ENCODE peak calls at places on chromosomes 13 and 19, in six cellular contexts. Y is heart right ventricle, R is AG09309, W is BJ, E is left ventricle myocardium inferior, L is lung. O is an unnamed sample.

GRCh38 chr13:109781384-109782065 is 4.9 kb downstream of the IRS2 start:
- DNase-seq in Y (no peak), R (no peak), W (no peak), E (no peak), L (no peak), O (no peak)

GRCh38 chr13:41694902-41695301 is 237.6 kb downstream of the RGCC start:
- DNase-seq in Y (peak), R (peak), W (peak), E (peak), L (peak), O (no peak)

GRCh38 chr19:38401148-38401547 is 1.7 kb upstream of the FAM98C start:
- DNase-seq in Y (no peak), R (no peak), W (no peak), E (no peak), L (no peak), O (no peak)

GRCh38 chr19:12623361-12624031 is 12.8 kb downstream of the ZNF791 start:
- DNase-seq in Y (no peak), R (no peak), W (no peak), E (no peak), L (no peak), O (no peak)

GRCh38 chr13:48142437-48142836 is 47.5 kb upstream of the MED4 start:
- DNase-seq in Y (no peak), R (no peak), W (no peak), E (no peak), L (no peak), O (no peak)

GRCh38 chr19:49331616-49332055 is 3.6 kb upstream of the CD37 start:
- DNase-seq in Y (no peak), R (no peak), W (no peak), E (no peak), L (no peak), O (no peak)

GRCh38 chr13:46571189-46571901 is 18.4 kb downstream of the LRCH1 start:
- DNase-seq in Y (no peak), R (no peak), W (no peak), E (no peak), L (no peak), O (no peak)

GRCh38 chr13:57996717-57997116 is 365.2 kb downstream of the PCDH17 start:
- DNase-seq in Y (no peak), R (no peak), W (no peak), E (no peak), L (no peak), O (no peak)

GRCh38 chr13:51643114-51643881 is 59.0 kb downstream of the WDFY2 start:
- DNase-seq in Y (no peak), R (peak), W (peak), E (no peak), L (no peak), O (no peak)

GRCh38 chr13:70125693-70126092 is 17.4 kb upstream of the KLHL1 start:
- DNase-seq in Y (no peak), R (no peak), W (no peak), E (no peak), L (no peak), O (no peak)

GRCh38 chr13:60410299-60410698 is 13.3 kb downstream of the TDRD3 start:
- DNase-seq in Y (no peak), R (no peak), W (no peak), E (no peak), L (no peak), O (no peak)

GRCh38 chr13:33497146-33497845 is 211.7 kb upstream of the STARD13 start:
- DNase-seq in Y (no peak), R (no peak), W (no peak), E (no peak), L (no peak), O (no peak)

GRCh38 chr19:1585243-1585580 is 7.5 kb downstream of the MBD3 start:
- DNase-seq in Y (no peak), R (no peak), W (no peak), E (no peak), L (no peak), O (no peak)

GRCh38 chr19:9309974-9310446 is 372 bp upstream of the ZNF699 start:
- DNase-seq in Y (peak), R (peak), W (no peak), E (peak), L (peak), O (no peak)

GRCh38 chr13:114107686-114108081 is 24.7 kb downstream of the RASA3 start:
- DNase-seq in Y (no peak), R (no peak), W (no peak), E (peak), L (no peak), O (no peak)

GRCh38 chr13:36904219-36904618 is 15.8 kb downstream of the SMAD9 start:
- DNase-seq in Y (no peak), R (no peak), W (no peak), E (no peak), L (no peak), O (no peak)

GRCh38 chr19:16661480-16662034 is 618 bp downstream of the TMEM38A start:
- DNase-seq in Y (peak), R (no peak), W (no peak), E (peak), L (peak), O (no peak)

GRCh38 chr13:83312194-83312593 is 570.1 kb downstream of the SLITRK1 start:
- DNase-seq in Y (no peak), R (no peak), W (no peak), E (no peak), L (no peak), O (no peak)

GRCh38 chr19:3210347-3211017 is 14.0 kb upstream of the CELF5 start:
- DNase-seq in Y (no peak), R (no peak), W (no peak), E (peak), L (peak), O (peak)

GRCh38 chr19:18437481-18438330 is at the start of gene ISYNA1:
- DNase-seq in Y (peak), R (no peak), W (no peak), E (peak), L (no peak), O (no peak)

GRCh38 chr19:6459356-6460098 is at the start of gene SLC25A23:
- DNase-seq in Y (peak), R (peak), W (peak), E (peak), L (peak), O (peak)

GRCh38 chr19:42121036-42121621 is 11.1 kb downstream of the POU2F2 start:
- DNase-seq in Y (no peak), R (no peak), W (no peak), E (no peak), L (no peak), O (no peak)

GRCh38 chr19:42123765-42124164 is 8.5 kb downstream of the POU2F2 start:
- DNase-seq in Y (no peak), R (no peak), W (no peak), E (no peak), L (no peak), O (no peak)

GRCh38 chr19:42124386-42124901 is 7.8 kb downstream of the POU2F2 start:
- DNase-seq in Y (no peak), R (no peak), W (no peak), E (no peak), L (no peak), O (no peak)

GRCh38 chr19:42121666-42122069 is 10.6 kb downstream of the POU2F2 start:
- DNase-seq in Y (peak), R (no peak), W (peak), E (peak), L (no peak), O (no peak)

DNA sequence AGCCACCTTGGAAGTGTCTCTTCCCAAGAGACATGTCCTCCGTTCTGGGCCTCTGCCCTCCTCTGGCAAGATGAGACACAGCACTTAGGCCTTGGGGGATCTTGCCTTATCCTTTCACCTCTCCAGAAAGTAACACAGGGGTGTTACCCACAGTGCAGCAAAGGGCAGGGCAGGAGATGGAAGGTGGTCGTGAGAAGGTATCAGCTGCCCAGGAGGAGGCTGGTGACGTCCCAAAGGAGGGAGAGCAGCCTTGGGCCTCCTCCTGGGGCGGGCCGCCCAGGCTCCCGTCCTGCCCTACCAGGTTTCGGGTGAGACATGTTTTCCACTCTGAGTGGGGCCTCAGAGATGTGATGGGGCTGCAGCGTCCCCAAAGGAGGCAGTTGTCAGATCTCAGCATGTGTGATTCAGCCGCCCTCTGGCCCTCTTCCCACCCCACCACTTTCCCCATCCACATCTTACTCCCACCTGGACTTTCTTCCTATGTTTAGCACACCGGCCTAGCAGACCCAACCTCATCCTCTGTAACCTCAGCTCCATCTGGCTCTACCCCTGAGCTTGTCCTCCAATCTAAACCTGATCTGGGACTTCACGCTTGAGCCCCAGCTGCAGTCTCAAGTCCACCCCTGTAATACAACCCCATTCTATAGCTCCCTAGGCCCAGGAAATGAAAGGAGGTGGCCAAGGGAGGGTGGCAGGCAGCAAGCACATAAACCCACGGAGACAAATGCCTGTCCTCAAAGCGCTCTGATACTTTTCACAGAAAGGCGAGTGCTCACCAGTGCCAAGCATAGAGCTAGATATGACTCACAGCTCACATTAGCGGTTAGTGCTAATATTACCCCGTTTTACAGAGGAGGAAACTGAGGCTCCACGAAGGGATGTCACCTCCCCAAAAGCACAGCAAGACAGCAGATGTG is 9.3 kb downstream of the POU2F2 start:
- DNase-seq in Y (no peak), R (no peak), W (no peak), E (no peak), L (no peak), O (no peak)
- TF ChIP-seq CTCF in Y (no peak), R (peak), W (peak), E (no peak), L (no peak), O (no peak)

DNA sequence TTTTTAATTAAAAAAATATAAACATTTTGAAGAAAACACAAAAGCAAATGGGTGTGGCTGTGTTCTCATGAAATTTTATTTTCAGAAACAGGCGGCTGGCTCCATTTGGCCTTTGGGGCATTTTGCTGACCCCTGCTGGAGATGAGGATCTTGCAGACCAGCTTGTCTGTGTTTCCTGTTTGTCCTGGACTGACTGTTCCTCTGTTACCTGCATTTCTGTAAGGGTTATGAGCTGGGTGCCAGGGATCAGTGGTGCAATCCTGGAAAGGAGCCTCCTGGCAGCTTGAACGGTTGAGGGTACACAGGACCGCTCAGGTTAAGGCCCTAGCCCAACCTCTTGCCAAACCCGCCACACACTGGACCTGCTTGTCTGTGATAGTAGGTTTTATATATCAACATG is 49.9 kb downstream of the ZNF787 start:
- DNase-seq in Y (no peak), R (no peak), W (no peak), E (no peak), L (no peak), O (no peak)
- TF ChIP-seq CTCF in Y (no peak), R (peak), W (peak), E (peak), L (no peak), O (peak)

GRCh38 chr13:108267338-108267737 is 2.2 kb upstream of the TNFSF13B start:
- DNase-seq in Y (no peak), R (no peak), W (no peak), E (no peak), L (no peak), O (no peak)

GRCh38 chr13:108268713-108269112 is 805 bp upstream of the TNFSF13B start:
- DNase-seq in Y (no peak), R (no peak), W (no peak), E (no peak), L (no peak), O (no peak)

GRCh38 chr13:108270442-108270841 is 924 bp downstream of the TNFSF13B start:
- DNase-seq in Y (no peak), R (no peak), W (no peak), E (no peak), L (no peak), O (no peak)

GRCh38 chr13:108272333-108272732 is 2.8 kb downstream of the TNFSF13B start:
- DNase-seq in Y (no peak), R (no peak), W (no peak), E (no peak), L (no peak), O (no peak)

GRCh38 chr13:108269601-108270328 is at the start of gene TNFSF13B:
- DNase-seq in Y (peak), R (no peak), W (peak), E (peak), L (no peak), O (no peak)
- TF ChIP-seq CTCF in Y (no peak), R (no peak), W (peak), E (no peak), L (no peak), O (no peak)

DNA sequence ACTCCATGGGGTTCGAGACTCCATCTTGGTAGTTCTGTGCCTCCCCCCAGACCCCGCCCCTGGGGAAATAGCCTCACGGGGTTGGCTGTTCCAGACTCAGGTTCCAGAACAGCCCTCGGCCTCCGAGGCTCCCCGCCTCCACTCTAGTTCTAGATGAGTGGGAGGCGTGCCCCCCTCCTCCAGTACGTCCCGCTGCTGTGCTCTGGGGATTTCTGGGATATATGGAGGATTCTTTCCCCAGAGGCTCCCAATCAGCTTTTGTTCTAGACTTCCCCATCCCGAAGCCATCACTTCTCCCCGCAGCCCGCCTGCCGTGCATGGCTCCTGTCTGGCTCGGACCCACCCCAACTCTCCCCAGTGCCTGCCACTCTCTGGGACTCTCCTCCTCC is 1.9 kb upstream of the CACNG7 start:
- DNase-seq in Y (no peak), R (no peak), W (no peak), E (no peak), L (no peak), O (no peak)
- TF ChIP-seq CTCF in Y (no peak), R (no peak), W (no peak), E (no peak), L (no peak), O (no peak)